ENCODE peak calls at places on chromosome 4, in four cellular contexts. R, Q, J and D are unnamed samples.

GRCh38 chr4:38290914-38291313 is 330.7 kb downstream of the PTTG2 start:
- DNase-seq in R (no peak), Q (no peak), J (no peak), D (no peak)

GRCh38 chr4:155796031-155796430 is 37.2 kb downstream of the GUCY1B1 start:
- DNase-seq in R (no peak), Q (no peak), J (peak), D (no peak)

GRCh38 chr4:105022811-105023667 is 123.6 kb upstream of the TET2 start:
- DNase-seq in R (no peak), Q (no peak), J (no peak), D (no peak)

GRCh38 chr4:125283702-125284279 is 31.0 kb upstream of the FAT4 start:
- DNase-seq in R (no peak), Q (no peak), J (peak), D (peak)

GRCh38 chr4:184283659-184284335 is 66.1 kb upstream of the ENPP6 start:
- DNase-seq in R (no peak), Q (no peak), J (no peak), D (no peak)

GRCh38 chr4:3013839-3014350 is 50.5 kb downstream of the GRK4 start:
- DNase-seq in R (peak), Q (no peak), J (no peak), D (peak)

GRCh38 chr4:106287353-106287969 is 28.5 kb downstream of the TBCK start:
- DNase-seq in R (no peak), Q (no peak), J (peak), D (no peak)

GRCh38 chr4:38177792-38178665 is 217.8 kb downstream of the PTTG2 start:
- DNase-seq in R (no peak), Q (peak), J (no peak), D (no peak)

GRCh38 chr4:185773419-185773818 is 38.6 kb downstream of the SORBS2 start:
- DNase-seq in R (no peak), Q (no peak), J (no peak), D (no peak)